ENCODE peak calls at places on chromosomes 3 and 15, in seven cellular contexts. G is thoracic aorta, J is HFF-Myc, F is HepG2, R is spleen, Z is NB4, X is left ventricle myocardium inferior. T is an unnamed sample.

GRCh38 chr3:141278196-141279073 is 46.8 kb downstream of the PXYLP1 start:
- DNase-seq in G (no peak), J (no peak), F (no peak), R (no peak), Z (peak; percentile 48), X (no peak), T (no peak)

GRCh38 chr3:128416578-128417150 is 50.0 kb downstream of the DNAJB8 start:
- DNase-seq in G (no peak), J (no peak), F (peak; percentile 78), R (no peak), Z (peak; percentile 99), X (no peak), T (peak; percentile 71)

GRCh38 chr3:122646146-122646988 is 34.3 kb upstream of the PARP14 start:
- DNase-seq in G (no peak), J (no peak), F (no peak), R (no peak), Z (no peak), X (no peak), T (no peak)

GRCh38 chr3:8769088-8769822 is at the start of gene OXTR:
- DNase-seq in G (no peak), J (peak; percentile 42), F (peak; percentile 40), R (peak; percentile 89), Z (peak; percentile 55), X (peak; percentile 58), T (peak; percentile 59)

GRCh38 chr15:73575636-73576247 is 57.4 kb downstream of the NPTN start:
- DNase-seq in G (no peak), J (peak; percentile 56), F (no peak), R (no peak), Z (no peak), X (peak; percentile 60), T (no peak)

GRCh38 chr3:11238057-11238456 is 34.1 kb upstream of the ATG7 start:
- DNase-seq in G (no peak), J (peak; percentile 74), F (no peak), R (no peak), Z (no peak), X (no peak), T (no peak)

GRCh38 chr15:43253431-43254403 is 13.0 kb downstream of the TGM5 start:
- DNase-seq in G (no peak), J (no peak), F (no peak), R (peak; percentile 86), Z (no peak), X (no peak), T (no peak)

GRCh38 chr3:127673191-127674098 is 693 bp downstream of the ABTB1 start:
- DNase-seq in G (no peak), J (no peak), F (no peak), R (peak; percentile 95), Z (no peak), X (peak; percentile 66), T (peak; percentile 32)

GRCh38 chr15:65862682-65863081 is 6.6 kb upstream of the RAB11A start:
- DNase-seq in G (no peak), J (peak; percentile 78), F (peak; percentile 85), R (no peak), Z (peak; percentile 85), X (no peak), T (peak; percentile 56)

GRCh38 chr15:60184579-60184978 is 180.5 kb downstream of the FOXB1 start:
- DNase-seq in G (no peak), J (no peak), F (no peak), R (no peak), Z (no peak), X (no peak), T (no peak)

GRCh38 chr15:86382341-86382740 is 302.7 kb downstream of the AGBL1 start:
- DNase-seq in G (no peak), J (no peak), F (no peak), R (no peak), Z (no peak), X (no peak), T (no peak)

GRCh38 chr3:10471337-10471721 is 34.1 kb downstream of the ATP2B2 start:
- DNase-seq in G (no peak), J (peak; percentile 5), F (no peak), R (no peak), Z (peak; percentile 12), X (no peak), T (no peak)

GRCh38 chr3:178120367-178120766 is 415.9 kb upstream of the KCNMB2 start:
- DNase-seq in G (no peak), J (no peak), F (no peak), R (no peak), Z (no peak), X (no peak), T (no peak)

GRCh38 chr15:49645937-49646336 is 25.1 kb downstream of the DTWD1 start:
- DNase-seq in G (no peak), J (peak; percentile 21), F (peak; percentile 9), R (no peak), Z (no peak), X (no peak), T (no peak)

GRCh38 chr15:37099321-37100108 is 834 bp downstream of the MEIS2 start:
- DNase-seq in G (no peak), J (no peak), F (peak; percentile 66), R (no peak), Z (peak; percentile 40), X (no peak), T (peak; percentile 49)

GRCh38 chr3:50323092-50323600 is 601 bp upstream of the HYAL2 start:
- DNase-seq in G (no peak), J (no peak), F (no peak), R (peak; percentile 79), Z (no peak), X (peak; percentile 47), T (no peak)

GRCh38 chr3:17194116-17194515 is 309.4 kb downstream of the PLCL2 start:
- DNase-seq in G (no peak), J (no peak), F (no peak), R (no peak), Z (no peak), X (no peak), T (no peak)

GRCh38 chr15:56019060-56019793 is 25.8 kb upstream of the NEDD4 start:
- DNase-seq in G (no peak), J (no peak), F (no peak), R (no peak), Z (no peak), X (no peak), T (no peak)

GRCh38 chr15:56019819-56020218 is 26.4 kb upstream of the NEDD4 start:
- DNase-seq in G (no peak), J (no peak), F (no peak), R (no peak), Z (no peak), X (no peak), T (no peak)

GRCh38 chr15:56016281-56016680 is 22.9 kb upstream of the NEDD4 start:
- DNase-seq in G (no peak), J (no peak), F (no peak), R (no peak), Z (no peak), X (no peak), T (no peak)

GRCh38 chr15:56017920-56018319 is 24.5 kb upstream of the NEDD4 start:
- DNase-seq in G (no peak), J (no peak), F (peak; percentile 83), R (no peak), Z (no peak), X (no peak), T (no peak)

GRCh38 chr15:56017511-56017910 is 24.1 kb upstream of the NEDD4 start:
- DNase-seq in G (no peak), J (no peak), F (no peak), R (no peak), Z (no peak), X (no peak), T (no peak)
- TF ChIP-seq CTCF in G (no peak), J (no peak), F (no peak), R (no peak), Z (no peak), X (no peak), T (no peak)

DNA sequence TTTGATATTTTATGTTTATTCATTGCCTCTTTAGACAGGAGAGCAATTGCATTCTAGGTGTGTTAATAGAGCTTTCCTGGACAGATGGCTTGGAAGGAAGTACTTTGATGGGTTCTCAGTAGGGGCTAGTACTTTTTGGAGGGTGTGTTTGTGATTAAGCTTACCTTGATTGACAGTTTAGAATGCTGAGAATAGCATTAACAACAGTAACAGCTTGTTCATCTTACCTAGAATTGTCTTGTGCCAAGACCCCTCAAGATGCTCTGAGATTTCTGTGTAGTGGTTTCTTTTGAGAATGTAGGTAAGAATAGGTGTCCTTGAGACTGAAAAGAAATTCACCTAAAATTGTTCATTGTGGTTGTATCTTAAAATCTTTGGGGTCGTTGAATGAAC is 6.2 kb downstream of the USP3 start:
- DNase-seq in G (no peak), J (no peak), F (no peak), R (no peak), Z (no peak), X (no peak), T (no peak)
- H3K4me3 ChIP-seq in G (peak overlapping the region; percentile 28), J (peak overlapping the region; percentile 0), F (no peak overlapping the region), R (no peak overlapping the region), Z (no peak overlapping the region), X (no peak overlapping the region), T (no peak overlapping the region)

GRCh38 chr3:51718547-51719412 is 11.9 kb downstream of the GRM2 start:
- DNase-seq in G (no peak), J (no peak), F (peak; percentile 64), R (no peak), Z (peak; percentile 81), X (peak; percentile 49), T (peak; percentile 64)

GRCh38 chr3:51721062-51721745 is 14.3 kb downstream of the GRM2 start:
- DNase-seq in G (no peak), J (no peak), F (no peak), R (no peak), Z (no peak), X (no peak), T (no peak)

GRCh38 chr3:51717947-51718346 is 11.1 kb downstream of the GRM2 start:
- DNase-seq in G (no peak), J (no peak), F (no peak), R (no peak), Z (no peak), X (no peak), T (no peak)

GRCh38 chr3:51720292-51721061 is 13.6 kb downstream of the GRM2 start:
- DNase-seq in G (no peak), J (no peak), F (no peak), R (no peak), Z (no peak), X (no peak), T (no peak)

DNA sequence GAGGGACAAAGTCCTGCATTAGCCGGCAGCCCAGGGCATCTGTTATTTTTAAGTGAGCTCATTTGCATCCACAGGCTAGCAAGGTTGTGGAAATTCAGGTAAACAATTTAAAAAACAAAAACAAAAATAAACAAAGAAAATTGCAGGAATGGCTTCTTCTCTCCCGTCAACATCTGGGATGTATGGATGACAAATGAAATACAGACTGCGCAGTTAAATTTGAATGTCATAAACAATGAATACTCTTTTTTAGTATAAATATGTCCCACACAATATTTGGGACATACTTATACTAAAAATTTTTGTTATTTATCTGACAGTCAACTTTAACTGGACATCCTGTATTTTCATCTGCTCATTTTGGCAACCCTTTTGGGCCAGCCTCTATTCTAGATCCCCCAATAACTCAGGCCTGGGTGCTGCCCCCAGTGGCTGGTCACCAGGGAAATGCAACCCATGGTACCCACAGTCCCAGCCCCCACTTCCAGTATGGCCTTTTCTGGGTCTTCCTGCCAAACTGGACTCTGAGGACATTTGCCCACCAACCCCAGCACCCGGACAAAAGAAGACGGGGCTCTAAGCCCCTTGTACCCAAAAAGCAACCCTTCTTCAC is 12.7 kb downstream of the GRM2 start:
- DNase-seq in G (no peak), J (no peak), F (no peak), R (no peak), Z (no peak), X (no peak), T (no peak)
- TF ChIP-seq CTCF in G (no peak), J (no peak), F (no peak), R (no peak), Z (peak; percentile 4), X (no peak), T (peak; percentile 26)

GRCh38 chr3:30645077-30645476 is 38.7 kb downstream of the TGFBR2 start:
- DNase-seq in G (no peak), J (no peak), F (no peak), R (no peak), Z (no peak), X (no peak), T (no peak)
- H3K4me3 ChIP-seq in G (no peak overlapping the region), J (no peak overlapping the region), F (no peak overlapping the region), R (no peak overlapping the region), Z (no peak overlapping the region), X (no peak overlapping the region), T (no peak overlapping the region)